ENCODE peak calls at places on chromosome 12, in six cellular contexts. J is GM06990; S is stimulated activated CD4-positive, alpha-beta T cell treated with anti-CD3 and anti-CD28 coated beads, Interleukin-12 subunit alpha, Interleukin-12 subunit beta, amount 100 ng/mL, for 24 hours; T is lower lobe of right lung; M is nephron progenitor cell; K is neuronal stem cell. R is an unnamed sample.
A peak's percentile ranks its signal among the peaks of the same experiment; 100 is the strongest.

GRCh38 chr12:104669057-104669770 is 212.5 kb downstream of the CHST11 start:
- DNase-seq in J (no peak), S (no peak), T (peak; percentile 73), M (peak; percentile 36), K (peak; percentile 33), R (no peak)

GRCh38 chr12:106246891-106247730 is 709 bp downstream of the CKAP4 start:
- DNase-seq in J (peak; percentile 66), S (no peak), T (peak; percentile 83), M (peak; percentile 75), K (peak; percentile 59), R (no peak)

GRCh38 chr12:119183942-119184695 is 5.4 kb downstream of the HSPB8 start:
- DNase-seq in J (no peak), S (no peak), T (no peak), M (no peak), K (no peak), R (no peak)

GRCh38 chr12:79725987-79726386 is 35.2 kb upstream of the PAWR start:
- DNase-seq in J (no peak), S (no peak), T (no peak), M (no peak), K (no peak), R (no peak)

GRCh38 chr12:116867523-116867922 is 13.7 kb downstream of the HRK start:
- DNase-seq in J (no peak), S (no peak), T (no peak), M (no peak), K (no peak), R (no peak)

GRCh38 chr12:9064201-9064814 is 51.4 kb downstream of the A2M start:
- DNase-seq in J (peak; percentile 33), S (no peak), T (peak; percentile 73), M (peak; percentile 68), K (peak; percentile 49), R (no peak)

GRCh38 chr12:105933671-105934665 is 204.8 kb downstream of the NUAK1 start:
- DNase-seq in J (no peak), S (no peak), T (no peak), M (no peak), K (no peak), R (no peak)

GRCh38 chr12:111767362-111768158 is 827 bp downstream of the ALDH2 start:
- DNase-seq in J (no peak), S (no peak), T (no peak), M (peak; percentile 55), K (no peak), R (no peak)

GRCh38 chr12:11092128-11092527 is at the start of gene TAS2R43:
- DNase-seq in J (no peak), S (no peak), T (no peak), M (no peak), K (no peak), R (no peak)

GRCh38 chr12:116113398-116114130 is 163.9 kb downstream of the MED13L start:
- DNase-seq in J (no peak), S (no peak), T (no peak), M (no peak), K (no peak), R (no peak)